ENCODE peak calls at places on chromosomes 3 and 15, in four cellular contexts. T is activated CD8-positive, alpha-beta memory T cell treated with anti-CD3 and anti-CD28 coated beads for 24 hours; J is NCI-H146; N is stimulated activated CD8-positive, alpha-beta memory T cell treated with anti-CD3 and anti-CD28 coated beads, Interleukin-15, amount 100 ng/mL, for 4 hours. E is an unnamed sample.

GRCh38 chr3:129226374-129226773 is 23.0 kb upstream of the COPG1 start:
- DNase-seq in T (no peak), J (no peak), N (no peak), E (no peak)

GRCh38 chr3:63613561-63613960 is 38.9 kb upstream of the SNTN start:
- DNase-seq in T (no peak), J (no peak), N (no peak), E (no peak)

GRCh38 chr15:23860290-23860751 is 173.2 kb upstream of the NDN start:
- DNase-seq in T (no peak), J (no peak), N (no peak), E (no peak)

GRCh38 chr3:186283651-186284445 is 78.2 kb downstream of the DGKG start:
- DNase-seq in T (no peak), J (no peak), N (no peak), E (no peak)

GRCh38 chr3:161443921-161444457 is 52.6 kb upstream of the OTOL1 start:
- DNase-seq in T (no peak), J (no peak), N (no peak), E (no peak)

GRCh38 chr3:62252614-62253147 is 120.7 kb downstream of the FEZF2 start:
- DNase-seq in T (no peak), J (peak; percentile 56), N (no peak), E (no peak)

GRCh38 chr15:99749386-99749785 is 16.1 kb upstream of the LYSMD4 start:
- DNase-seq in T (no peak), J (no peak), N (no peak), E (no peak)

GRCh38 chr15:75666823-75667501 is 19.2 kb downstream of the SNX33 start:
- DNase-seq in T (no peak), J (peak; percentile 2), N (no peak), E (no peak)

GRCh38 chr3:56783644-56784451 is 17.9 kb downstream of the ARHGEF3 start:
- DNase-seq in T (peak; percentile 81), J (peak; percentile 47), N (peak; percentile 63), E (peak; percentile 45)

GRCh38 chr3:117052356-117052755 is 342.8 kb downstream of the TUSC7 start:
- DNase-seq in T (no peak), J (no peak), N (no peak), E (no peak)

GRCh38 chr15:29074045-29074444 is 188.3 kb downstream of the APBA2 start:
- DNase-seq in T (no peak), J (no peak), N (no peak), E (no peak)

GRCh38 chr15:44194397-44195150 is 497 bp downstream of the FRMD5 start:
- DNase-seq in T (peak; percentile 76), J (peak; percentile 72), N (no peak), E (peak; percentile 62)

GRCh38 chr3:66259721-66260255 is 39.0 kb downstream of the SLC25A26 start:
- DNase-seq in T (no peak), J (no peak), N (no peak), E (no peak)

GRCh38 chr3:175951047-175951694 is 1092.0 kb downstream of the NAALADL2 start:
- DNase-seq in T (no peak), J (no peak), N (no peak), E (no peak)

GRCh38 chr15:78216276-78217229 is 17.8 kb downstream of the ACSBG1 start:
- DNase-seq in T (no peak), J (no peak), N (no peak), E (peak; percentile 52)

GRCh38 chr3:100254168-100254777 is 6.5 kb upstream of the TBC1D23 start:
- DNase-seq in T (peak; percentile 68), J (peak; percentile 70), N (no peak), E (peak; percentile 26)

GRCh38 chr3:120435621-120436020 is 15.2 kb downstream of the FSTL1 start:
- DNase-seq in T (no peak), J (no peak), N (no peak), E (no peak)

GRCh38 chr3:123409443-123410148 is 39.3 kb downstream of the ADCY5 start:
- DNase-seq in T (no peak), J (peak; percentile 99), N (no peak), E (no peak)

GRCh38 chr3:141370065-141370533 is 1.8 kb downstream of the ZBTB38 start:
- DNase-seq in T (peak; percentile 66), J (peak; percentile 64), N (peak; percentile 20), E (peak; percentile 81)

GRCh38 chr15:83088876-83089275 is 18.6 kb upstream of the TM6SF1 start:
- DNase-seq in T (no peak), J (no peak), N (no peak), E (no peak)

GRCh38 chr3:72129384-72130094 is 344.6 kb upstream of the PROK2 start:
- DNase-seq in T (no peak), J (no peak), N (no peak), E (no peak)

GRCh38 chr3:122773856-122774535 is 19.6 kb downstream of the HSPBAP1 start:
- DNase-seq in T (no peak), J (no peak), N (no peak), E (no peak)

GRCh38 chr3:119034256-119035013 is at the start of gene IGSF11:
- DNase-seq in T (peak; percentile 86), J (peak; percentile 90), N (peak; percentile 30), E (peak; percentile 87)